ENCODE peak calls at places on chromosome 1, in six cellular contexts. K is neuronal stem cell; E is H9; I is body of pancreas; R is CD4-positive, alpha-beta T cell; T is iris pigment epithelial cell. X is an unnamed sample.

GRCh38 chr1:114113801-114114750 is 39.6 kb downstream of the SYT6 start:
- DNase-seq in I (no peak), E (no peak), T (peak), K (no peak), R (no peak), X (no peak)

GRCh38 chr1:242788771-242789170 is 264.3 kb upstream of the PLD5 start:
- DNase-seq in E (no peak), K (no peak), I (no peak), T (no peak), R (no peak), X (no peak)

GRCh38 chr1:11657654-11658053 is 3.0 kb downstream of the FBXO44 start:
- DNase-seq in R (no peak), T (no peak), I (no peak), E (no peak), K (no peak), X (no peak)

GRCh38 chr1:231733672-231734071 is 107.1 kb downstream of the DISC1 start:
- DNase-seq in T (no peak), I (no peak), R (no peak), E (no peak), K (no peak), X (no peak)

GRCh38 chr1:205473966-205474365 is 18.1 kb upstream of the BLACAT1 start:
- DNase-seq in T (no peak), E (no peak), R (no peak), K (no peak), I (no peak), X (no peak)

GRCh38 chr1:109149874-109150601 is 36.1 kb downstream of the ELAPOR1 start:
- DNase-seq in T (no peak), I (peak), K (no peak), R (no peak), E (no peak), X (no peak)

GRCh38 chr1:230877139-230877923 is 9.0 kb upstream of the C1orf198 start:
- DNase-seq in T (peak), I (no peak), R (no peak), E (no peak), K (no peak), X (no peak)

GRCh38 chr1:219090618-219091017 is 83.1 kb upstream of the LYPLAL1 start:
- DNase-seq in K (no peak), T (no peak), E (no peak), R (no peak), I (no peak), X (no peak)

GRCh38 chr1:47547753-47548152 is 109.9 kb downstream of the FOXD2 start:
- DNase-seq in T (no peak), I (no peak), E (no peak), R (no peak), K (no peak), X (no peak)

GRCh38 chr1:236854602-236854978 is 59.5 kb downstream of the MTR start:
- DNase-seq in R (no peak), E (no peak), I (no peak), T (peak), K (no peak), X (no peak)

GRCh38 chr1:232974971-232975370 is 24.6 kb downstream of the NTPCR start:
- DNase-seq in I (peak), K (no peak), R (no peak), E (no peak), T (peak), X (no peak)

GRCh38 chr1:214638997-214639396 is 36.0 kb downstream of the CENPF start:
- DNase-seq in I (no peak), E (no peak), T (peak), R (no peak), K (no peak), X (no peak)

GRCh38 chr1:12464627-12465056 is 153.4 kb downstream of the DHRS3 start:
- DNase-seq in K (no peak), R (no peak), T (peak), E (no peak), I (peak), X (no peak)

GRCh38 chr1:210385228-210385627 is 56.5 kb downstream of the HHAT start:
- DNase-seq in E (peak), T (no peak), R (no peak), K (no peak), I (no peak), X (no peak)

GRCh38 chr1:1264868-1265272 is 8.8 kb downstream of the UBE2J2 start:
- DNase-seq in T (peak), E (peak), R (no peak), K (no peak), I (no peak), X (no peak)

GRCh38 chr1:28783363-28783762 is 28.6 kb upstream of the OPRD1 start:
- DNase-seq in T (no peak), E (no peak), I (no peak), K (no peak), R (no peak), X (no peak)

GRCh38 chr1:6956488-6957159 is 171.4 kb downstream of the CAMTA1 start:
- DNase-seq in T (no peak), K (no peak), R (no peak), E (peak), I (no peak), X (no peak)

GRCh38 chr1:8012955-8013354 is 13.2 kb downstream of the ERRFI1 start:
- DNase-seq in I (no peak), K (no peak), T (no peak), R (no peak), E (no peak), X (no peak)

GRCh38 chr1:15693371-15693770 is 9.3 kb downstream of the PLEKHM2 start:
- DNase-seq in T (no peak), I (no peak), E (no peak), K (no peak), R (no peak), X (no peak)

GRCh38 chr1:166975361-166976129 is at the start of gene ILDR2:
- DNase-seq in I (peak), R (peak), T (peak), E (peak), K (peak), X (no peak)

GRCh38 chr1:116489231-116489697 is 81.6 kb downstream of the CD58 start:
- DNase-seq in K (no peak), R (no peak), E (no peak), T (no peak), I (peak), X (no peak)

GRCh38 chr1:35046730-35047129 is 15.0 kb upstream of the ZMYM6 start:
- DNase-seq in R (no peak), I (no peak), E (no peak), K (no peak), T (no peak), X (no peak)

GRCh38 chr1:178798232-178798861 is 72.5 kb downstream of the ANGPTL1 start:
- DNase-seq in T (no peak), E (no peak), R (no peak), K (no peak), I (no peak), X (no peak)

GRCh38 chr1:204288061-204288588 is 71.6 kb downstream of the PLEKHA6 start:
- DNase-seq in R (no peak), T (peak), K (no peak), I (peak), E (peak), X (no peak)

GRCh38 chr1:231184891-231185290 is 23.0 kb downstream of the TRIM67 start:
- DNase-seq in E (no peak), K (no peak), T (no peak), I (no peak), R (no peak), X (no peak)

GRCh38 chr1:94820918-94821317 is 761 bp downstream of the SLC44A3 start:
- DNase-seq in K (no peak), T (no peak), R (no peak), E (no peak), I (no peak), X (no peak)

GRCh38 chr1:167564592-167564991 is 11.0 kb upstream of the CREG1 start:
- DNase-seq in T (peak), K (no peak), E (peak), R (no peak), I (no peak), X (no peak)

GRCh38 chr1:240235521-240236288 is 144.0 kb downstream of the FMN2 start:
- DNase-seq in K (no peak), T (peak), E (no peak), R (no peak), I (no peak), X (no peak)

GRCh38 chr1:54287176-54287650 is 87.2 kb downstream of the MRPL37 start:
- DNase-seq in I (peak), R (peak), T (peak), E (peak), K (no peak), X (no peak)

GRCh38 chr1:66084442-66084841 is 291.7 kb downstream of the PDE4B start:
- DNase-seq in E (no peak), I (no peak), R (no peak), K (no peak), T (no peak), X (no peak)

GRCh38 chr1:2297246-2298011 is 69.3 kb downstream of the SKI start:
- DNase-seq in E (no peak), I (no peak), R (no peak), K (no peak), T (no peak), X (no peak)

X was measured in GOT3.